ENCODE peak calls at places on chromosome 14, in six cellular contexts. One of them, this sample, is unnamed.

GRCh38 chr14:23910081-23910875 is 43.3 kb upstream of the DHRS4 start:
- DNase-seq in epithelial cell of esophagus: peak
- DNase-seq in NCI-H1694: peak
- DNase-seq in amniotic stem cell: peak
- DNase-seq in AG04449: peak
- DNase-seq in DMS53: peak
- DNase-seq in this sample: no peak

GRCh38 chr14:69808919-69809808 is 12.1 kb upstream of the SLC10A1 start:
- DNase-seq in epithelial cell of esophagus: no peak
- DNase-seq in NCI-H1694: no peak
- DNase-seq in amniotic stem cell: no peak
- DNase-seq in AG04449: no peak
- DNase-seq in DMS53: no peak
- DNase-seq in this sample: no peak

GRCh38 chr14:57657487-57657886 is 163.8 kb upstream of the CCDC198 start:
- DNase-seq in epithelial cell of esophagus: peak
- DNase-seq in NCI-H1694: no peak
- DNase-seq in amniotic stem cell: no peak
- DNase-seq in AG04449: no peak
- DNase-seq in DMS53: peak
- DNase-seq in this sample: no peak

GRCh38 chr14:105528859-105529505 is 2.6 kb downstream of the TMEM121 start:
- DNase-seq in epithelial cell of esophagus: no peak
- DNase-seq in NCI-H1694: no peak
- DNase-seq in amniotic stem cell: no peak
- DNase-seq in AG04449: no peak
- DNase-seq in DMS53: no peak
- DNase-seq in this sample: no peak

GRCh38 chr14:95285566-95285965 is 34.1 kb downstream of the CLMN start:
- DNase-seq in epithelial cell of esophagus: no peak
- DNase-seq in NCI-H1694: no peak
- DNase-seq in amniotic stem cell: no peak
- DNase-seq in AG04449: no peak
- DNase-seq in DMS53: no peak
- DNase-seq in this sample: no peak

GRCh38 chr14:96309128-96309906 is 53.3 kb downstream of the BDKRB1 start:
- DNase-seq in epithelial cell of esophagus: no peak
- DNase-seq in NCI-H1694: no peak
- DNase-seq in amniotic stem cell: no peak
- DNase-seq in AG04449: no peak
- DNase-seq in DMS53: peak
- DNase-seq in this sample: no peak

GRCh38 chr14:67562776-67563150 is 29.7 kb downstream of the PLEKHH1 start:
- DNase-seq in epithelial cell of esophagus: no peak
- DNase-seq in NCI-H1694: no peak
- DNase-seq in amniotic stem cell: no peak
- DNase-seq in AG04449: no peak
- DNase-seq in DMS53: no peak
- DNase-seq in this sample: no peak

GRCh38 chr14:55438066-55438683 is 2.2 kb downstream of the TBPL2 start:
- DNase-seq in epithelial cell of esophagus: peak
- DNase-seq in NCI-H1694: peak
- DNase-seq in amniotic stem cell: no peak
- DNase-seq in AG04449: no peak
- DNase-seq in DMS53: peak
- DNase-seq in this sample: no peak

GRCh38 chr14:54138354-54139038 is 181.9 kb upstream of the BMP4 start:
- DNase-seq in epithelial cell of esophagus: no peak
- DNase-seq in NCI-H1694: no peak
- DNase-seq in amniotic stem cell: no peak
- DNase-seq in AG04449: no peak
- DNase-seq in DMS53: peak
- DNase-seq in this sample: no peak

GRCh38 chr14:96052541-96053105 is 13.5 kb downstream of the C14orf132 start:
- DNase-seq in epithelial cell of esophagus: no peak
- DNase-seq in NCI-H1694: no peak
- DNase-seq in amniotic stem cell: no peak
- DNase-seq in AG04449: no peak
- DNase-seq in DMS53: no peak
- DNase-seq in this sample: no peak

GRCh38 chr14:96065661-96066459 is 26.7 kb downstream of the C14orf132 start:
- DNase-seq in epithelial cell of esophagus: no peak
- DNase-seq in NCI-H1694: no peak
- DNase-seq in amniotic stem cell: no peak
- DNase-seq in AG04449: no peak
- DNase-seq in DMS53: no peak
- DNase-seq in this sample: no peak

GRCh38 chr14:94170151-94170550 is 4.0 kb upstream of the PPP4R4 start:
- DNase-seq in epithelial cell of esophagus: no peak
- DNase-seq in NCI-H1694: no peak
- DNase-seq in amniotic stem cell: no peak
- DNase-seq in AG04449: no peak
- DNase-seq in DMS53: no peak
- DNase-seq in this sample: no peak

GRCh38 chr14:71579331-71579730 is 352.9 kb upstream of the RGS6 start:
- DNase-seq in epithelial cell of esophagus: no peak
- DNase-seq in NCI-H1694: no peak
- DNase-seq in amniotic stem cell: no peak
- DNase-seq in AG04449: no peak
- DNase-seq in DMS53: no peak
- DNase-seq in this sample: no peak

GRCh38 chr14:63737582-63738006 is 9.7 kb upstream of the SGPP1 start:
- DNase-seq in epithelial cell of esophagus: no peak
- DNase-seq in NCI-H1694: no peak
- DNase-seq in amniotic stem cell: no peak
- DNase-seq in AG04449: no peak
- DNase-seq in DMS53: no peak
- DNase-seq in this sample: no peak

GRCh38 chr14:93029911-93030555 is 85.7 kb downstream of the ITPK1 start:
- DNase-seq in epithelial cell of esophagus: no peak
- DNase-seq in NCI-H1694: no peak
- DNase-seq in amniotic stem cell: no peak
- DNase-seq in AG04449: no peak
- DNase-seq in DMS53: no peak
- DNase-seq in this sample: no peak

GRCh38 chr14:72439707-72440106 is 454.2 kb downstream of the DPF3 start:
- DNase-seq in epithelial cell of esophagus: no peak
- DNase-seq in NCI-H1694: no peak
- DNase-seq in amniotic stem cell: no peak
- DNase-seq in AG04449: no peak
- DNase-seq in DMS53: no peak
- DNase-seq in this sample: no peak

GRCh38 chr14:101507306-101508150 is 53.8 kb upstream of the DIO3 start:
- DNase-seq in epithelial cell of esophagus: no peak
- DNase-seq in NCI-H1694: no peak
- DNase-seq in amniotic stem cell: no peak
- DNase-seq in AG04449: no peak
- DNase-seq in DMS53: no peak
- DNase-seq in this sample: peak

GRCh38 chr14:82710257-82710841 is 1176.7 kb upstream of the SEL1L start:
- DNase-seq in epithelial cell of esophagus: peak
- DNase-seq in NCI-H1694: peak
- DNase-seq in amniotic stem cell: peak
- DNase-seq in AG04449: no peak
- DNase-seq in DMS53: peak
- DNase-seq in this sample: no peak

GRCh38 chr14:68598621-68599447 is 194.0 kb downstream of the ZFP36L1 start:
- DNase-seq in epithelial cell of esophagus: peak
- DNase-seq in NCI-H1694: no peak
- DNase-seq in amniotic stem cell: peak
- DNase-seq in AG04449: no peak
- DNase-seq in DMS53: no peak
- DNase-seq in this sample: peak

GRCh38 chr14:20302042-20302761 is 3.5 kb downstream of the TTC5 start:
- DNase-seq in epithelial cell of esophagus: peak
- DNase-seq in NCI-H1694: no peak
- DNase-seq in amniotic stem cell: no peak
- DNase-seq in AG04449: no peak
- DNase-seq in DMS53: no peak
- DNase-seq in this sample: no peak

GRCh38 chr14:80575763-80576162 is 364.5 kb upstream of the DIO2 start:
- DNase-seq in epithelial cell of esophagus: peak
- DNase-seq in NCI-H1694: no peak
- DNase-seq in amniotic stem cell: no peak
- DNase-seq in AG04449: no peak
- DNase-seq in DMS53: no peak
- DNase-seq in this sample: no peak

GRCh38 chr14:100336618-100337530 is 13.7 kb downstream of the SLC25A47 start:
- DNase-seq in epithelial cell of esophagus: no peak
- DNase-seq in NCI-H1694: no peak
- DNase-seq in amniotic stem cell: no peak
- DNase-seq in AG04449: no peak
- DNase-seq in DMS53: no peak
- DNase-seq in this sample: no peak

GRCh38 chr14:92677087-92677668 is 71.2 kb downstream of the LGMN start:
- DNase-seq in epithelial cell of esophagus: no peak
- DNase-seq in NCI-H1694: no peak
- DNase-seq in amniotic stem cell: no peak
- DNase-seq in AG04449: no peak
- DNase-seq in DMS53: no peak
- DNase-seq in this sample: no peak

GRCh38 chr14:70254476-70254961 is 65.8 kb upstream of the SLC8A3 start:
- DNase-seq in epithelial cell of esophagus: peak
- DNase-seq in NCI-H1694: peak
- DNase-seq in amniotic stem cell: no peak
- DNase-seq in AG04449: no peak
- DNase-seq in DMS53: peak
- DNase-seq in this sample: no peak

GRCh38 chr14:71539660-71540285 is 392.5 kb upstream of the RGS6 start:
- DNase-seq in epithelial cell of esophagus: no peak
- DNase-seq in NCI-H1694: no peak
- DNase-seq in amniotic stem cell: no peak
- DNase-seq in AG04449: no peak
- DNase-seq in DMS53: no peak
- DNase-seq in this sample: no peak

GRCh38 chr14:75339059-75339458 is 60.4 kb downstream of the FOS start:
- DNase-seq in epithelial cell of esophagus: peak
- DNase-seq in NCI-H1694: no peak
- DNase-seq in amniotic stem cell: no peak
- DNase-seq in AG04449: peak
- DNase-seq in DMS53: no peak
- DNase-seq in this sample: no peak

GRCh38 chr14:71244341-71244740 is 337.1 kb downstream of the PCNX1 start:
- DNase-seq in epithelial cell of esophagus: no peak
- DNase-seq in NCI-H1694: no peak
- DNase-seq in amniotic stem cell: no peak
- DNase-seq in AG04449: peak
- DNase-seq in DMS53: no peak
- DNase-seq in this sample: no peak

GRCh38 chr14:65387628-65388027 is 24.9 kb upstream of the FUT8 start:
- DNase-seq in epithelial cell of esophagus: no peak
- DNase-seq in NCI-H1694: no peak
- DNase-seq in amniotic stem cell: no peak
- DNase-seq in AG04449: no peak
- DNase-seq in DMS53: no peak
- DNase-seq in this sample: no peak

GRCh38 chr14:53306267-53306721 is 153.2 kb upstream of the DDHD1 start:
- DNase-seq in epithelial cell of esophagus: peak
- DNase-seq in NCI-H1694: peak
- DNase-seq in amniotic stem cell: no peak
- DNase-seq in AG04449: no peak
- DNase-seq in DMS53: peak
- DNase-seq in this sample: peak

GRCh38 chr14:61570188-61570960 is 124.9 kb upstream of the HIF1A start:
- DNase-seq in epithelial cell of esophagus: no peak
- DNase-seq in NCI-H1694: no peak
- DNase-seq in amniotic stem cell: no peak
- DNase-seq in AG04449: no peak
- DNase-seq in DMS53: no peak
- DNase-seq in this sample: no peak

GRCh38 chr14:24634158-24634557 is at the start of gene GZMB:
- DNase-seq in epithelial cell of esophagus: peak
- DNase-seq in NCI-H1694: no peak
- DNase-seq in amniotic stem cell: no peak
- DNase-seq in AG04449: no peak
- DNase-seq in DMS53: no peak
- DNase-seq in this sample: no peak

GRCh38 chr14:23306412-23307145 is at the start of gene BCL2L2:
- DNase-seq in epithelial cell of esophagus: peak
- DNase-seq in NCI-H1694: peak
- DNase-seq in amniotic stem cell: peak
- DNase-seq in AG04449: no peak
- DNase-seq in DMS53: peak
- DNase-seq in this sample: peak

GRCh38 chr14:22472935-22473854 is 115.8 kb downstream of the DAD1 start:
- DNase-seq in epithelial cell of esophagus: peak
- DNase-seq in NCI-H1694: peak
- DNase-seq in amniotic stem cell: no peak
- DNase-seq in AG04449: no peak
- DNase-seq in DMS53: peak
- DNase-seq in this sample: no peak

GRCh38 chr14:103542545-103543088 is 13.6 kb downstream of the TRMT61A start:
- DNase-seq in epithelial cell of esophagus: no peak
- DNase-seq in NCI-H1694: no peak
- DNase-seq in amniotic stem cell: no peak
- DNase-seq in AG04449: no peak
- DNase-seq in DMS53: peak
- DNase-seq in this sample: peak

This sample was measured in left ventricle myocardium inferior.